ENCODE peak calls at places on chromosomes 6 and 20, in five cellular contexts. U is T-helper 9 cell; E is GM04504; W is activated CD4-positive, alpha-beta T cell treated with anti-CD3 and anti-CD28 coated beads, Interleukin-2, amount 50 U/mL, for 1 hour; A is KBM-7. O is an unnamed sample.

GRCh38 chr20:38316341-38316740 is 12.4 kb downstream of the BPI start:
- DNase-seq in A (no peak), W (no peak), U (no peak), E (no peak), O (no peak)

GRCh38 chr6:12403946-12404647 is 113.9 kb downstream of the EDN1 start:
- DNase-seq in U (no peak), W (no peak), E (no peak), A (no peak), O (no peak)

GRCh38 chr6:166442131-166442530 is 59.4 kb upstream of the MPC1 start:
- DNase-seq in U (no peak), E (no peak), A (no peak), W (no peak), O (no peak)

GRCh38 chr6:78925317-78925716 is 58.0 kb downstream of the IRAK1BP1 start:
- DNase-seq in E (no peak), U (no peak), W (no peak), A (no peak), O (no peak)

GRCh38 chr6:13479971-13480434 is 7.4 kb downstream of the GFOD1 start:
- DNase-seq in W (no peak), U (no peak), A (no peak), E (no peak), O (no peak)

GRCh38 chr20:41178904-41179432 is 41.6 kb downstream of the PLCG1 start:
- DNase-seq in A (no peak), E (no peak), U (no peak), W (no peak), O (no peak)

GRCh38 chr6:169075211-169075621 is 178.4 kb downstream of the THBS2 start:
- DNase-seq in U (no peak), W (no peak), E (peak; percentile 89), A (no peak), O (no peak)

GRCh38 chr6:130307752-130308361 is 58.0 kb upstream of the TMEM200A start:
- DNase-seq in A (no peak), E (peak; percentile 37), U (no peak), W (no peak), O (no peak)

GRCh38 chr20:57872816-57873409 is 163.1 kb upstream of the PMEPA1 start:
- DNase-seq in U (no peak), A (no peak), E (no peak), W (no peak), O (no peak)

GRCh38 chr6:138465007-138465645 is 34.2 kb downstream of the NHSL1 start:
- DNase-seq in E (peak; percentile 81), A (no peak), W (no peak), U (no peak), O (no peak)

GRCh38 chr6:4388675-4389074 is 253.3 kb upstream of the ECI2 start:
- DNase-seq in E (no peak), U (no peak), A (no peak), W (no peak), O (no peak)

GRCh38 chr20:49400904-49401303 is 81.6 kb downstream of the KCNB1 start:
- DNase-seq in A (no peak), W (no peak), E (no peak), U (no peak), O (no peak)